ENCODE peak calls at places on chromosomes 7 and 10, in ten cellular contexts. One of them, this sample, is unnamed.

GRCh38 chr10:78903351-78903940 is 165.3 kb upstream of the ZMIZ1 start:
- DNase-seq in K562: no peak
- DNase-seq in H1: no peak
- DNase-seq in fibroblast of lung: no peak
- DNase-seq in stomach: peak; percentile 11
- DNase-seq in mucosa of descending colon: no peak
- DNase-seq in left lung: no peak
- DNase-seq in mammary epithelial cell: no peak
- DNase-seq in NT2/D1: no peak
- DNase-seq in suprapubic skin: peak; percentile 59
- DNase-seq in this sample: no peak

GRCh38 chr10:29554660-29555059 is 80.1 kb downstream of the SVIL start:
- DNase-seq in NT2/D1: no peak
- DNase-seq in mucosa of descending colon: no peak
- DNase-seq in K562: no peak
- DNase-seq in left lung: no peak
- DNase-seq in fibroblast of lung: no peak
- DNase-seq in suprapubic skin: no peak
- DNase-seq in H1: no peak
- DNase-seq in stomach: no peak
- DNase-seq in mammary epithelial cell: no peak
- DNase-seq in this sample: no peak

GRCh38 chr7:101901661-101902491 is 84.5 kb downstream of the CUX1 start:
- DNase-seq in mucosa of descending colon: peak; percentile 8
- DNase-seq in K562: no peak
- DNase-seq in mammary epithelial cell: no peak
- DNase-seq in suprapubic skin: no peak
- DNase-seq in stomach: no peak
- DNase-seq in NT2/D1: no peak
- DNase-seq in left lung: no peak
- DNase-seq in H1: no peak
- DNase-seq in fibroblast of lung: peak; percentile 59
- DNase-seq in this sample: no peak

GRCh38 chr7:48708635-48709034 is 215.7 kb upstream of the CDC14C start:
- DNase-seq in K562: no peak
- DNase-seq in mucosa of descending colon: no peak
- DNase-seq in NT2/D1: peak; percentile 32
- DNase-seq in stomach: no peak
- DNase-seq in fibroblast of lung: no peak
- DNase-seq in suprapubic skin: no peak
- DNase-seq in mammary epithelial cell: peak; percentile 44
- DNase-seq in H1: peak; percentile 49
- DNase-seq in left lung: no peak
- DNase-seq in this sample: no peak

GRCh38 chr7:86320341-86320740 is 323.4 kb upstream of the GRM3 start:
- DNase-seq in H1: no peak
- DNase-seq in stomach: no peak
- DNase-seq in mammary epithelial cell: no peak
- DNase-seq in K562: no peak
- DNase-seq in suprapubic skin: no peak
- DNase-seq in left lung: no peak
- DNase-seq in fibroblast of lung: no peak
- DNase-seq in NT2/D1: no peak
- DNase-seq in mucosa of descending colon: no peak
- DNase-seq in this sample: no peak

GRCh38 chr10:86372785-86373239 is 6.2 kb upstream of the GRID1 start:
- DNase-seq in suprapubic skin: peak; percentile 64
- DNase-seq in K562: no peak
- DNase-seq in stomach: peak; percentile 17
- DNase-seq in mucosa of descending colon: no peak
- DNase-seq in NT2/D1: no peak
- DNase-seq in mammary epithelial cell: no peak
- DNase-seq in left lung: no peak
- DNase-seq in fibroblast of lung: no peak
- DNase-seq in H1: peak; percentile 35
- DNase-seq in this sample: no peak

GRCh38 chr7:78493383-78493782 is 694.8 kb downstream of the PHTF2 start:
- DNase-seq in K562: no peak
- DNase-seq in fibroblast of lung: no peak
- DNase-seq in stomach: no peak
- DNase-seq in mucosa of descending colon: no peak
- DNase-seq in NT2/D1: no peak
- DNase-seq in left lung: no peak
- DNase-seq in mammary epithelial cell: no peak
- DNase-seq in H1: no peak
- DNase-seq in suprapubic skin: no peak
- DNase-seq in this sample: no peak

GRCh38 chr10:33937259-33937658 is 602.8 kb upstream of the NRP1 start:
- DNase-seq in fibroblast of lung: no peak
- DNase-seq in stomach: no peak
- DNase-seq in suprapubic skin: no peak
- DNase-seq in left lung: no peak
- DNase-seq in mucosa of descending colon: no peak
- DNase-seq in H1: no peak
- DNase-seq in mammary epithelial cell: no peak
- DNase-seq in NT2/D1: no peak
- DNase-seq in K562: no peak
- DNase-seq in this sample: no peak

GRCh38 chr7:80330434-80330833 is 181.4 kb downstream of the GNAT3 start:
- DNase-seq in mammary epithelial cell: no peak
- DNase-seq in suprapubic skin: no peak
- DNase-seq in K562: no peak
- DNase-seq in stomach: no peak
- DNase-seq in fibroblast of lung: peak; percentile 72
- DNase-seq in NT2/D1: no peak
- DNase-seq in left lung: no peak
- DNase-seq in H1: no peak
- DNase-seq in mucosa of descending colon: no peak
- DNase-seq in this sample: no peak

GRCh38 chr10:14571866-14572507 is 202.7 kb downstream of the FAM107B start:
- DNase-seq in fibroblast of lung: peak; percentile 55
- DNase-seq in left lung: peak; percentile 84
- DNase-seq in mucosa of descending colon: peak; percentile 49
- DNase-seq in suprapubic skin: no peak
- DNase-seq in mammary epithelial cell: no peak
- DNase-seq in NT2/D1: no peak
- DNase-seq in stomach: peak; percentile 92
- DNase-seq in K562: no peak
- DNase-seq in H1: no peak
- DNase-seq in this sample: peak; percentile 53

GRCh38 chr7:17989546-17989945 is 38.1 kb downstream of the PRPS1L1 start:
- DNase-seq in K562: no peak
- DNase-seq in NT2/D1: no peak
- DNase-seq in H1: no peak
- DNase-seq in mucosa of descending colon: no peak
- DNase-seq in suprapubic skin: no peak
- DNase-seq in mammary epithelial cell: no peak
- DNase-seq in left lung: no peak
- DNase-seq in stomach: no peak
- DNase-seq in fibroblast of lung: peak; percentile 17
- DNase-seq in this sample: peak; percentile 69

GRCh38 chr10:95401704-95402469 is 111.1 kb upstream of the PDLIM1 start:
- DNase-seq in fibroblast of lung: no peak
- DNase-seq in NT2/D1: no peak
- DNase-seq in H1: no peak
- DNase-seq in K562: no peak
- DNase-seq in mammary epithelial cell: no peak
- DNase-seq in mucosa of descending colon: no peak
- DNase-seq in left lung: no peak
- DNase-seq in suprapubic skin: no peak
- DNase-seq in stomach: no peak
- DNase-seq in this sample: no peak

GRCh38 chr7:74064696-74065095 is 18.9 kb upstream of the LIMK1 start:
- DNase-seq in suprapubic skin: no peak
- DNase-seq in mammary epithelial cell: no peak
- DNase-seq in K562: no peak
- DNase-seq in NT2/D1: no peak
- DNase-seq in mucosa of descending colon: no peak
- DNase-seq in fibroblast of lung: no peak
- DNase-seq in left lung: no peak
- DNase-seq in H1: no peak
- DNase-seq in stomach: no peak
- DNase-seq in this sample: no peak

GRCh38 chr7:11345621-11346020 is 371.9 kb downstream of the PHF14 start:
- DNase-seq in NT2/D1: no peak
- DNase-seq in mammary epithelial cell: no peak
- DNase-seq in stomach: no peak
- DNase-seq in K562: no peak
- DNase-seq in left lung: no peak
- DNase-seq in fibroblast of lung: no peak
- DNase-seq in suprapubic skin: no peak
- DNase-seq in H1: no peak
- DNase-seq in mucosa of descending colon: no peak
- DNase-seq in this sample: no peak

GRCh38 chr7:22563621-22564241 is 63.7 kb upstream of the STEAP1B start:
- DNase-seq in stomach: no peak
- DNase-seq in NT2/D1: no peak
- DNase-seq in suprapubic skin: no peak
- DNase-seq in H1: no peak
- DNase-seq in mucosa of descending colon: no peak
- DNase-seq in K562: peak; percentile 33
- DNase-seq in mammary epithelial cell: peak; percentile 65
- DNase-seq in left lung: no peak
- DNase-seq in fibroblast of lung: no peak
- DNase-seq in this sample: no peak
- H3K4me1 ChIP-seq in stomach: peaks cover 20% of the 10 kb centered on the region
- H3K4me1 ChIP-seq in NT2/D1: peaks cover 26% of the 10 kb centered on the region
- H3K4me1 ChIP-seq in suprapubic skin: peaks cover 56% of the 10 kb centered on the region
- H3K4me1 ChIP-seq in H1: peaks cover 23% of the 10 kb centered on the region
- H3K4me1 ChIP-seq in mucosa of descending colon: no peaks in the 10 kb centered on the region
- H3K4me1 ChIP-seq in K562: peaks cover 51% of the 10 kb centered on the region
- H3K4me1 ChIP-seq in mammary epithelial cell: peaks cover 64% of the 10 kb centered on the region
- H3K4me1 ChIP-seq in left lung: peaks cover 69% of the 10 kb centered on the region
- H3K4me1 ChIP-seq in fibroblast of lung: peaks cover 36% of the 10 kb centered on the region
- H3K4me1 ChIP-seq in this sample: peaks cover 11% of the 10 kb centered on the region

DNA sequence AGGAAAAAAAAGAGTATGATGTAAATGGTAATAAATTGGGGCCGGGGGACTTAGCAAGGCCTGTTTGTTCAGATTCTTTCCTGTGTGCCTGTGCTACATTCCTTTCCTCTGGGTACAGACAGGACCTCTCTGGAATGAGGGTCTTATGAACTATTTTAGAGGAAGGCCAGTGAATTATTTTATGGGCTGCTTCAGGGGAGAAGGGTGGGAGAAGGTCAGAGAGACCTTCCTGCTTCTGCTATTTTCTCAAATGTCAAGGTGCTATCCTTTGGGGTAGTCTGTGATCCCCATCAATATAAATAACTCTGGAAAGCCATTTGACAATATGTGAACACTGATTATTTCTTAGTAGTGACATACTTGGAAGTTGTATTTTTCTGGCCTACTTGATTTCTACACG is 426.5 kb downstream of the SH2D4B start:
- DNase-seq in H1: no peak
- DNase-seq in K562: no peak
- DNase-seq in fibroblast of lung: no peak
- DNase-seq in suprapubic skin: no peak
- DNase-seq in left lung: no peak
- DNase-seq in stomach: no peak
- DNase-seq in mucosa of descending colon: no peak
- DNase-seq in mammary epithelial cell: no peak
- DNase-seq in NT2/D1: no peak
- DNase-seq in this sample: no peak
- H3K4me1 ChIP-seq in H1: no peaks in the 10 kb centered on the region
- H3K4me1 ChIP-seq in K562: no peaks in the 10 kb centered on the region
- H3K4me1 ChIP-seq in fibroblast of lung: no peaks in the 10 kb centered on the region
- H3K4me1 ChIP-seq in suprapubic skin: no peaks in the 10 kb centered on the region
- H3K4me1 ChIP-seq in left lung: no peaks in the 10 kb centered on the region
- H3K4me1 ChIP-seq in stomach: no peaks in the 10 kb centered on the region
- H3K4me1 ChIP-seq in mucosa of descending colon: no peaks in the 10 kb centered on the region
- H3K4me1 ChIP-seq in mammary epithelial cell: no peaks in the 10 kb centered on the region
- H3K4me1 ChIP-seq in NT2/D1: no peaks in the 10 kb centered on the region
- H3K4me1 ChIP-seq in this sample: no peaks in the 10 kb centered on the region

DNA sequence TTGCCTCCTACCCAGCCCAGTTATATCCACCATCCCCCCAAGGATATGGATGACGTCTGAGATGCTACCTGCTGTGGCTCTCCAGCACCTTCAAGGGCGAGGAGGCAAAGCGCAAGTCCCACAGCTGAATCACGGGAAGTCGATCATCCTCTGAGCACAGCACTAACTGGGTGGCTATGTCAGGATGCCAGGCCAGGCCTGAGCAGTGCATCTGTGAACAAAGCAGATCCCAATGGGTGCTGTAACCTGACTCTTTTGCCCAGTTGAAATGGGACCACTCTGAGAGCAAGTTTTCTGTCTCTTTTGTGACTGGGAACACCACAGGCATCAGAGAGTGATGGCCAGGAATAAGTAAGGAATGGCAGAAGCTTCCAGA is 12.3 kb downstream of the SEC31B start:
- DNase-seq in H1: no peak
- DNase-seq in suprapubic skin: no peak
- DNase-seq in NT2/D1: no peak
- DNase-seq in mammary epithelial cell: no peak
- DNase-seq in stomach: no peak
- DNase-seq in mucosa of descending colon: no peak
- DNase-seq in K562: no peak
- DNase-seq in fibroblast of lung: no peak
- DNase-seq in left lung: no peak
- DNase-seq in this sample: no peak
- H3K4me1 ChIP-seq in H1: no peaks in the 10 kb centered on the region
- H3K4me1 ChIP-seq in suprapubic skin: no peaks in the 10 kb centered on the region
- H3K4me1 ChIP-seq in NT2/D1: no peaks in the 10 kb centered on the region
- H3K4me1 ChIP-seq in mammary epithelial cell: peaks cover 32% of the 10 kb centered on the region
- H3K4me1 ChIP-seq in stomach: peaks cover 9% of the 10 kb centered on the region
- H3K4me1 ChIP-seq in mucosa of descending colon: no peaks in the 10 kb centered on the region
- H3K4me1 ChIP-seq in K562: peaks cover 4% of the 10 kb centered on the region
- H3K4me1 ChIP-seq in fibroblast of lung: no peaks in the 10 kb centered on the region
- H3K4me1 ChIP-seq in left lung: peaks cover 28% of the 10 kb centered on the region
- H3K4me1 ChIP-seq in this sample: no peaks in the 10 kb centered on the region

GRCh38 chr7:162583-163297 is 29.6 kb upstream of the FAM20C start:
- DNase-seq in suprapubic skin: no peak
- DNase-seq in mucosa of descending colon: no peak
- DNase-seq in left lung: peak; percentile 30
- DNase-seq in K562: no peak
- DNase-seq in stomach: no peak
- DNase-seq in NT2/D1: no peak
- DNase-seq in mammary epithelial cell: no peak
- DNase-seq in fibroblast of lung: no peak
- DNase-seq in H1: no peak
- DNase-seq in this sample: no peak

GRCh38 chr7:163971-164881 is 28.1 kb upstream of the FAM20C start:
- DNase-seq in K562: no peak
- DNase-seq in left lung: peak; percentile 28
- DNase-seq in stomach: no peak
- DNase-seq in NT2/D1: no peak
- DNase-seq in H1: no peak
- DNase-seq in mucosa of descending colon: no peak
- DNase-seq in suprapubic skin: no peak
- DNase-seq in fibroblast of lung: no peak
- DNase-seq in mammary epithelial cell: no peak
- DNase-seq in this sample: no peak

GRCh38 chr7:161786-162185 is 30.6 kb upstream of the FAM20C start:
- DNase-seq in H1: no peak
- DNase-seq in mucosa of descending colon: no peak
- DNase-seq in NT2/D1: no peak
- DNase-seq in mammary epithelial cell: no peak
- DNase-seq in fibroblast of lung: no peak
- DNase-seq in suprapubic skin: no peak
- DNase-seq in stomach: no peak
- DNase-seq in K562: no peak
- DNase-seq in left lung: peak; percentile 23
- DNase-seq in this sample: no peak

GRCh38 chr7:164882-165660 is 27.3 kb upstream of the FAM20C start:
- DNase-seq in stomach: peak; percentile 82
- DNase-seq in suprapubic skin: no peak
- DNase-seq in K562: no peak
- DNase-seq in mammary epithelial cell: no peak
- DNase-seq in H1: no peak
- DNase-seq in fibroblast of lung: no peak
- DNase-seq in mucosa of descending colon: peak; percentile 62
- DNase-seq in NT2/D1: no peak
- DNase-seq in left lung: peak; percentile 44
- DNase-seq in this sample: peak; percentile 67

GRCh38 chr7:163298-163695 is 29.1 kb upstream of the FAM20C start:
- DNase-seq in K562: no peak
- DNase-seq in left lung: peak; percentile 30
- DNase-seq in stomach: no peak
- DNase-seq in H1: no peak
- DNase-seq in fibroblast of lung: no peak
- DNase-seq in mucosa of descending colon: no peak
- DNase-seq in NT2/D1: no peak
- DNase-seq in suprapubic skin: no peak
- DNase-seq in mammary epithelial cell: no peak
- DNase-seq in this sample: no peak
- H3K4me1 ChIP-seq in K562: no peaks in the 10 kb centered on the region
- H3K4me1 ChIP-seq in left lung: peaks cover 24% of the 10 kb centered on the region
- H3K4me1 ChIP-seq in stomach: peaks cover 34% of the 10 kb centered on the region
- H3K4me1 ChIP-seq in H1: no peaks in the 10 kb centered on the region
- H3K4me1 ChIP-seq in fibroblast of lung: peaks cover 2% of the 10 kb centered on the region
- H3K4me1 ChIP-seq in mucosa of descending colon: peaks cover 18% of the 10 kb centered on the region
- H3K4me1 ChIP-seq in NT2/D1: peaks cover 20% of the 10 kb centered on the region
- H3K4me1 ChIP-seq in suprapubic skin: peaks cover 5% of the 10 kb centered on the region
- H3K4me1 ChIP-seq in mammary epithelial cell: no peaks in the 10 kb centered on the region
- H3K4me1 ChIP-seq in this sample: peaks cover 2% of the 10 kb centered on the region